ENCODE peak calls at places on chromosomes 1 and 21, in nine cellular contexts. B, Z, R, P, N, I, L, W and T are unnamed samples.

GRCh38 chr1:226092955-226093354 is 30.4 kb downstream of the H3-3A start:
- DNase-seq in B (peak), Z (no peak), R (no peak), P (no peak), N (no peak), I (no peak), L (no peak), W (no peak), T (no peak)

GRCh38 chr1:179818743-179819173 is 58.8 kb downstream of the TOR1AIP2 start:
- DNase-seq in B (no peak), Z (no peak), R (no peak), P (peak), N (no peak), I (no peak), L (no peak), W (no peak), T (no peak)

GRCh38 chr1:89794406-89794805 is 26.4 kb upstream of the LRRC8D start:
- DNase-seq in B (peak), Z (no peak), R (no peak), P (no peak), N (no peak), I (peak), L (no peak), W (no peak), T (peak)

GRCh38 chr1:228420968-228421826 is 4.5 kb upstream of the TRIM17 start:
- DNase-seq in B (peak), Z (no peak), R (no peak), P (no peak), N (no peak), I (no peak), L (no peak), W (no peak), T (no peak)

GRCh38 chr1:117120774-117121588 is 568 bp downstream of the TRIM45 start:
- DNase-seq in B (peak), Z (no peak), R (no peak), P (no peak), N (no peak), I (no peak), L (no peak), W (no peak), T (no peak)

GRCh38 chr1:224544276-224544675 is 71.8 kb upstream of the CNIH3 start:
- DNase-seq in B (peak), Z (no peak), R (no peak), P (no peak), N (no peak), I (no peak), L (no peak), W (no peak), T (no peak)

GRCh38 chr1:190140644-190141043 is 337.0 kb downstream of the BRINP3 start:
- DNase-seq in B (no peak), Z (no peak), R (no peak), P (no peak), N (no peak), I (no peak), L (no peak), W (no peak), T (no peak)

GRCh38 chr1:156310962-156311361 is 11.9 kb upstream of the VHLL start:
- DNase-seq in B (peak), Z (no peak), R (no peak), P (no peak), N (no peak), I (peak), L (no peak), W (no peak), T (no peak)

GRCh38 chr1:169867012-169867679 is 26.6 kb downstream of the SCYL3 start:
- DNase-seq in B (no peak), Z (no peak), R (no peak), P (no peak), N (no peak), I (no peak), L (no peak), W (no peak), T (no peak)

GRCh38 chr1:167105841-167106461 is 12.1 kb downstream of the STYXL2 start:
- DNase-seq in B (no peak), Z (no peak), R (no peak), P (no peak), N (no peak), I (no peak), L (no peak), W (no peak), T (no peak)

GRCh38 chr1:16980473-16981268 is at the start of gene MFAP2:
- DNase-seq in B (peak), Z (no peak), R (no peak), P (no peak), N (no peak), I (no peak), L (peak), W (no peak), T (no peak)

GRCh38 chr1:116874622-116875277 is 35.0 kb upstream of the PTGFRN start:
- DNase-seq in B (peak), Z (no peak), R (no peak), P (no peak), N (no peak), I (peak), L (no peak), W (no peak), T (no peak)

GRCh38 chr21:31991356-31992331 is 118.8 kb downstream of the HUNK start:
- DNase-seq in B (no peak), Z (no peak), R (no peak), P (no peak), N (no peak), I (no peak), L (no peak), W (no peak), T (peak)

GRCh38 chr21:26148834-26149354 is 21.7 kb downstream of the APP start:
- DNase-seq in B (peak), Z (no peak), R (no peak), P (no peak), N (no peak), I (peak), L (no peak), W (no peak), T (peak)

GRCh38 chr1:52413410-52414104 is 9.2 kb downstream of the PRPF38A start:
- DNase-seq in B (no peak), Z (no peak), R (no peak), P (no peak), N (no peak), I (no peak), L (no peak), W (no peak), T (no peak)

GRCh38 chr1:160407819-160408801 is 7.7 kb downstream of the VANGL2 start:
- DNase-seq in B (peak), Z (no peak), R (no peak), P (no peak), N (no peak), I (no peak), L (no peak), W (no peak), T (peak)

GRCh38 chr1:25537148-25537831 is 6.1 kb upstream of the LDLRAP1 start:
- DNase-seq in B (no peak), Z (no peak), R (no peak), P (no peak), N (no peak), I (no peak), L (no peak), W (no peak), T (peak)

GRCh38 chr21:36926989-36927695 is 39.3 kb downstream of the HLCS start:
- DNase-seq in B (no peak), Z (no peak), R (no peak), P (no peak), N (no peak), I (no peak), L (no peak), W (no peak), T (no peak)

GRCh38 chr1:19698181-19698580 is 33.5 kb downstream of the HTR6 start:
- DNase-seq in B (no peak), Z (no peak), R (peak), P (no peak), N (no peak), I (no peak), L (no peak), W (no peak), T (no peak)

GRCh38 chr21:42505090-42505726 is 8.4 kb upstream of the SLC37A1 start:
- DNase-seq in B (no peak), Z (no peak), R (peak), P (no peak), N (no peak), I (no peak), L (no peak), W (no peak), T (no peak)

GRCh38 chr1:206005234-206005633 is 2.0 kb upstream of the RAB7B start:
- DNase-seq in B (no peak), Z (no peak), R (no peak), P (no peak), N (no peak), I (no peak), L (no peak), W (no peak), T (no peak)

GRCh38 chr1:200588698-200589097 is 31.9 kb downstream of the KIF14 start:
- DNase-seq in B (no peak), Z (no peak), R (peak), P (no peak), N (no peak), I (no peak), L (no peak), W (no peak), T (no peak)

GRCh38 chr1:205484985-205485967 is 19.2 kb upstream of the CDK18 start:
- DNase-seq in B (peak), Z (peak), R (peak), P (peak), N (peak), I (peak), L (peak), W (peak), T (peak)

GRCh38 chr1:7558921-7559869 is 211.9 kb upstream of the VAMP3 start:
- DNase-seq in B (no peak), Z (no peak), R (no peak), P (peak), N (no peak), I (no peak), L (no peak), W (no peak), T (no peak)

GRCh38 chr1:240706150-240706904 is 94.4 kb upstream of the GREM2 start:
- DNase-seq in B (peak), Z (no peak), R (no peak), P (no peak), N (no peak), I (no peak), L (no peak), W (no peak), T (no peak)

GRCh38 chr1:27154991-27155781 is at the start of gene SLC9A1:
- DNase-seq in B (peak), Z (peak), R (peak), P (peak), N (peak), I (peak), L (peak), W (peak), T (peak)

GRCh38 chr1:43521078-43521477 is 9.6 kb upstream of the PTPRF start:
- DNase-seq in B (no peak), Z (no peak), R (no peak), P (no peak), N (no peak), I (no peak), L (no peak), W (no peak), T (no peak)

GRCh38 chr1:108828074-108828961 is 28.6 kb downstream of the AKNAD1 start:
- DNase-seq in B (peak), Z (peak), R (no peak), P (peak), N (peak), I (peak), L (peak), W (peak), T (peak)

GRCh38 chr1:228900099-228900965 is 165.1 kb downstream of the RHOU start:
- DNase-seq in B (no peak), Z (no peak), R (no peak), P (no peak), N (no peak), I (peak), L (no peak), W (no peak), T (no peak)

GRCh38 chr1:116131866-116132605 is 20.8 kb downstream of the MAB21L3 start:
- DNase-seq in B (no peak), Z (no peak), R (no peak), P (no peak), N (no peak), I (no peak), L (no peak), W (no peak), T (no peak)

GRCh38 chr21:33998402-33998801 is 75.0 kb upstream of the MRPS6 start:
- DNase-seq in B (no peak), Z (no peak), R (no peak), P (no peak), N (no peak), I (peak), L (no peak), W (no peak), T (no peak)

GRCh38 chr1:4944072-4944471 is 289.7 kb downstream of the AJAP1 start:
- DNase-seq in B (no peak), Z (no peak), R (no peak), P (no peak), N (no peak), I (no peak), L (no peak), W (no peak), T (no peak)

GRCh38 chr1:152313970-152314369 is 11.1 kb downstream of the FLG start:
- DNase-seq in B (no peak), Z (no peak), R (no peak), P (no peak), N (no peak), I (no peak), L (no peak), W (no peak), T (no peak)

GRCh38 chr1:164608651-164609057 is 49.7 kb downstream of the PBX1 start:
- DNase-seq in B (peak), Z (no peak), R (no peak), P (no peak), N (no peak), I (no peak), L (no peak), W (no peak), T (no peak)

GRCh38 chr1:31669786-31670582 is 25.3 kb upstream of the PEF1 start:
- DNase-seq in B (no peak), Z (no peak), R (no peak), P (peak), N (no peak), I (peak), L (no peak), W (no peak), T (peak)

GRCh38 chr1:11907275-11908138 is 18.7 kb downstream of the KIAA2013 start:
- DNase-seq in B (peak), Z (peak), R (peak), P (peak), N (peak), I (peak), L (peak), W (peak), T (peak)